ENCODE peak calls at places on chromosome 9, in ten cellular contexts. One of them, this sample, is unnamed.

GRCh38 chr9:134325813-134326753 is at the start of gene RXRA:
- DNase-seq in H54: peak; percentile 98
- DNase-seq in fibroblast of the aortic adventitia: peak; percentile 81
- DNase-seq in WTC11: peak; percentile 66
- DNase-seq in GDM1: peak; percentile 69
- DNase-seq in COR-L47: peak; percentile 73
- DNase-seq in amniotic stem cell: peak; percentile 84
- DNase-seq in endodermal cell: peak; percentile 88
- DNase-seq in Caki2: peak; percentile 65
- DNase-seq in H7: peak; percentile 98
- DNase-seq in this sample: peak; percentile 92

GRCh38 chr9:26175264-26175663 is 497.0 kb upstream of the TUSC1 start:
- DNase-seq in H7: no peak
- DNase-seq in endodermal cell: no peak
- DNase-seq in H54: no peak
- DNase-seq in Caki2: no peak
- DNase-seq in amniotic stem cell: no peak
- DNase-seq in WTC11: no peak
- DNase-seq in fibroblast of the aortic adventitia: peak; percentile 6
- DNase-seq in GDM1: no peak
- DNase-seq in COR-L47: no peak
- DNase-seq in this sample: no peak

GRCh38 chr9:108130896-108131295 is 641.3 kb upstream of the KLF4 start:
- DNase-seq in COR-L47: no peak
- DNase-seq in WTC11: no peak
- DNase-seq in amniotic stem cell: no peak
- DNase-seq in endodermal cell: no peak
- DNase-seq in H54: no peak
- DNase-seq in GDM1: no peak
- DNase-seq in fibroblast of the aortic adventitia: no peak
- DNase-seq in Caki2: no peak
- DNase-seq in H7: no peak
- DNase-seq in this sample: no peak

GRCh38 chr9:92140074-92140753 is 25.0 kb upstream of the SPTLC1 start:
- DNase-seq in WTC11: peak; percentile 95
- DNase-seq in H54: peak; percentile 87
- DNase-seq in Caki2: peak; percentile 61
- DNase-seq in H7: peak; percentile 90
- DNase-seq in COR-L47: peak; percentile 59
- DNase-seq in GDM1: peak; percentile 24
- DNase-seq in amniotic stem cell: peak; percentile 19
- DNase-seq in fibroblast of the aortic adventitia: peak; percentile 70
- DNase-seq in endodermal cell: peak; percentile 98
- DNase-seq in this sample: peak; percentile 95

GRCh38 chr9:116075191-116075590 is 78.4 kb upstream of the PAPPA start:
- DNase-seq in Caki2: no peak
- DNase-seq in H7: no peak
- DNase-seq in endodermal cell: no peak
- DNase-seq in H54: peak; percentile 11
- DNase-seq in WTC11: no peak
- DNase-seq in COR-L47: no peak
- DNase-seq in GDM1: no peak
- DNase-seq in amniotic stem cell: peak; percentile 49
- DNase-seq in fibroblast of the aortic adventitia: peak; percentile 82
- DNase-seq in this sample: no peak

GRCh38 chr9:3804148-3804547 is 278.3 kb upstream of the RFX3 start:
- DNase-seq in H54: no peak
- DNase-seq in amniotic stem cell: no peak
- DNase-seq in Caki2: no peak
- DNase-seq in COR-L47: no peak
- DNase-seq in H7: no peak
- DNase-seq in GDM1: no peak
- DNase-seq in fibroblast of the aortic adventitia: peak; percentile 68
- DNase-seq in WTC11: no peak
- DNase-seq in endodermal cell: no peak
- DNase-seq in this sample: no peak

GRCh38 chr9:136303825-136304416 is at the start of gene CCDC187:
- DNase-seq in WTC11: no peak
- DNase-seq in H54: no peak
- DNase-seq in GDM1: no peak
- DNase-seq in H7: no peak
- DNase-seq in Caki2: no peak
- DNase-seq in COR-L47: no peak
- DNase-seq in fibroblast of the aortic adventitia: no peak
- DNase-seq in endodermal cell: peak; percentile 44
- DNase-seq in amniotic stem cell: no peak
- DNase-seq in this sample: no peak

GRCh38 chr9:121956808-121957207 is 136.3 kb downstream of the TTLL11 start:
- DNase-seq in amniotic stem cell: no peak
- DNase-seq in Caki2: no peak
- DNase-seq in H7: no peak
- DNase-seq in WTC11: no peak
- DNase-seq in COR-L47: no peak
- DNase-seq in endodermal cell: no peak
- DNase-seq in H54: peak; percentile 96
- DNase-seq in GDM1: no peak
- DNase-seq in fibroblast of the aortic adventitia: no peak
- DNase-seq in this sample: no peak

GRCh38 chr9:38707885-38708640 is 11.9 kb downstream of the FAM240B start:
- DNase-seq in H54: no peak
- DNase-seq in endodermal cell: peak; percentile 78
- DNase-seq in amniotic stem cell: no peak
- DNase-seq in Caki2: no peak
- DNase-seq in COR-L47: peak; percentile 24
- DNase-seq in GDM1: no peak
- DNase-seq in WTC11: no peak
- DNase-seq in fibroblast of the aortic adventitia: no peak
- DNase-seq in H7: peak; percentile 70
- DNase-seq in this sample: no peak

GRCh38 chr9:3498691-3499090 is 27.1 kb downstream of the RFX3 start:
- DNase-seq in Caki2: no peak
- DNase-seq in fibroblast of the aortic adventitia: peak; percentile 21
- DNase-seq in amniotic stem cell: no peak
- DNase-seq in GDM1: no peak
- DNase-seq in WTC11: no peak
- DNase-seq in COR-L47: peak; percentile 52
- DNase-seq in endodermal cell: no peak
- DNase-seq in H54: no peak
- DNase-seq in H7: no peak
- DNase-seq in this sample: no peak

GRCh38 chr9:133819923-133820322 is 81.8 kb upstream of the SARDH start:
- DNase-seq in Caki2: no peak
- DNase-seq in H7: no peak
- DNase-seq in GDM1: no peak
- DNase-seq in H54: no peak
- DNase-seq in fibroblast of the aortic adventitia: no peak
- DNase-seq in WTC11: no peak
- DNase-seq in amniotic stem cell: no peak
- DNase-seq in endodermal cell: no peak
- DNase-seq in COR-L47: no peak
- DNase-seq in this sample: no peak

GRCh38 chr9:28951945-28952344 is 1378.7 kb upstream of the C9orf72 start:
- DNase-seq in GDM1: no peak
- DNase-seq in H54: no peak
- DNase-seq in WTC11: no peak
- DNase-seq in Caki2: no peak
- DNase-seq in COR-L47: no peak
- DNase-seq in H7: no peak
- DNase-seq in endodermal cell: peak; percentile 49
- DNase-seq in amniotic stem cell: no peak
- DNase-seq in fibroblast of the aortic adventitia: peak; percentile 9
- DNase-seq in this sample: no peak

GRCh38 chr9:99622679-99623078 is 199.0 kb upstream of the NR4A3 start:
- DNase-seq in endodermal cell: no peak
- DNase-seq in COR-L47: no peak
- DNase-seq in fibroblast of the aortic adventitia: no peak
- DNase-seq in Caki2: no peak
- DNase-seq in amniotic stem cell: no peak
- DNase-seq in GDM1: no peak
- DNase-seq in H7: no peak
- DNase-seq in WTC11: no peak
- DNase-seq in H54: no peak
- DNase-seq in this sample: no peak

GRCh38 chr9:134403682-134404301 is 77.5 kb downstream of the RXRA start:
- DNase-seq in fibroblast of the aortic adventitia: peak; percentile 93
- DNase-seq in WTC11: no peak
- DNase-seq in amniotic stem cell: no peak
- DNase-seq in Caki2: no peak
- DNase-seq in COR-L47: no peak
- DNase-seq in GDM1: peak; percentile 90
- DNase-seq in H54: peak; percentile 49
- DNase-seq in endodermal cell: no peak
- DNase-seq in H7: no peak
- DNase-seq in this sample: no peak

GRCh38 chr9:17829812-17830385 is 251.0 kb downstream of the SH3GL2 start:
- DNase-seq in WTC11: no peak
- DNase-seq in COR-L47: no peak
- DNase-seq in fibroblast of the aortic adventitia: no peak
- DNase-seq in Caki2: no peak
- DNase-seq in amniotic stem cell: no peak
- DNase-seq in GDM1: no peak
- DNase-seq in H54: no peak
- DNase-seq in endodermal cell: no peak
- DNase-seq in H7: no peak
- DNase-seq in this sample: no peak